ENCODE peak calls at places on chromosomes 4 and X, in nine cellular contexts. One of them, this sample, is unnamed.

GRCh38 chrX:119118780-119119395 is 8.7 kb downstream of the KIAA1210 start:
- DNase-seq in astrocyte of the spinal cord: peak; percentile 33
- DNase-seq in sigmoid colon: no peak
- DNase-seq in AG04449: no peak
- DNase-seq in adrenal gland: peak; percentile 27
- DNase-seq in fibroblast of mammary gland: peak; percentile 60
- DNase-seq in neural progenitor cell: peak; percentile 58
- DNase-seq in HCT116: peak; percentile 27
- DNase-seq in A549: peak; percentile 53
- DNase-seq in this sample: peak; percentile 40

GRCh38 chrX:124863303-124863702 is 456.4 kb upstream of the TEX13C start:
- DNase-seq in astrocyte of the spinal cord: no peak
- DNase-seq in sigmoid colon: no peak
- DNase-seq in AG04449: no peak
- DNase-seq in adrenal gland: no peak
- DNase-seq in fibroblast of mammary gland: no peak
- DNase-seq in neural progenitor cell: peak; percentile 5
- DNase-seq in HCT116: no peak
- DNase-seq in A549: no peak
- DNase-seq in this sample: no peak

GRCh38 chrX:48498374-48498809 is 10.4 kb upstream of the PORCN start:
- DNase-seq in astrocyte of the spinal cord: peak; percentile 68
- DNase-seq in sigmoid colon: no peak
- DNase-seq in AG04449: peak; percentile 12
- DNase-seq in adrenal gland: peak; percentile 68
- DNase-seq in fibroblast of mammary gland: peak; percentile 89
- DNase-seq in neural progenitor cell: no peak
- DNase-seq in HCT116: no peak
- DNase-seq in A549: no peak
- DNase-seq in this sample: peak; percentile 63

GRCh38 chr4:118141240-118141639 is 107.0 kb downstream of the NDST3 start:
- DNase-seq in astrocyte of the spinal cord: no peak
- DNase-seq in sigmoid colon: no peak
- DNase-seq in AG04449: no peak
- DNase-seq in adrenal gland: no peak
- DNase-seq in fibroblast of mammary gland: no peak
- DNase-seq in neural progenitor cell: no peak
- DNase-seq in HCT116: no peak
- DNase-seq in A549: no peak
- DNase-seq in this sample: no peak

GRCh38 chr4:127957105-127957504 is 7.9 kb downstream of the MFSD8 start:
- DNase-seq in astrocyte of the spinal cord: no peak
- DNase-seq in sigmoid colon: no peak
- DNase-seq in AG04449: no peak
- DNase-seq in adrenal gland: no peak
- DNase-seq in fibroblast of mammary gland: no peak
- DNase-seq in neural progenitor cell: no peak
- DNase-seq in HCT116: no peak
- DNase-seq in A549: no peak
- DNase-seq in this sample: no peak

GRCh38 chr4:123786955-123787354 is 390.4 kb downstream of the SPRY1 start:
- DNase-seq in astrocyte of the spinal cord: peak; percentile 70
- DNase-seq in sigmoid colon: peak; percentile 83
- DNase-seq in AG04449: no peak
- DNase-seq in adrenal gland: no peak
- DNase-seq in fibroblast of mammary gland: peak; percentile 57
- DNase-seq in neural progenitor cell: peak; percentile 9
- DNase-seq in HCT116: no peak
- DNase-seq in A549: no peak
- DNase-seq in this sample: peak; percentile 29

GRCh38 chr4:110106946-110107325 is 91.5 kb downstream of the ELOVL6 start:
- DNase-seq in astrocyte of the spinal cord: peak; percentile 73
- DNase-seq in sigmoid colon: no peak
- DNase-seq in AG04449: peak; percentile 59
- DNase-seq in adrenal gland: no peak
- DNase-seq in fibroblast of mammary gland: peak; percentile 82
- DNase-seq in neural progenitor cell: no peak
- DNase-seq in HCT116: no peak
- DNase-seq in A549: peak; percentile 56
- DNase-seq in this sample: peak; percentile 32

GRCh38 chr4:175731506-175731905 is 80.6 kb downstream of the GPM6A start:
- DNase-seq in astrocyte of the spinal cord: no peak
- DNase-seq in sigmoid colon: no peak
- DNase-seq in AG04449: no peak
- DNase-seq in adrenal gland: no peak
- DNase-seq in fibroblast of mammary gland: no peak
- DNase-seq in neural progenitor cell: no peak
- DNase-seq in HCT116: no peak
- DNase-seq in A549: no peak
- DNase-seq in this sample: no peak

GRCh38 chr4:47827339-47828047 is 10.4 kb downstream of the CORIN start:
- DNase-seq in astrocyte of the spinal cord: no peak
- DNase-seq in sigmoid colon: no peak
- DNase-seq in AG04449: no peak
- DNase-seq in adrenal gland: no peak
- DNase-seq in fibroblast of mammary gland: no peak
- DNase-seq in neural progenitor cell: no peak
- DNase-seq in HCT116: no peak
- DNase-seq in A549: no peak
- DNase-seq in this sample: no peak

GRCh38 chr4:182207806-182208483 is 35.3 kb upstream of the TENM3 start:
- DNase-seq in astrocyte of the spinal cord: peak; percentile 93
- DNase-seq in sigmoid colon: no peak
- DNase-seq in AG04449: peak; percentile 75
- DNase-seq in adrenal gland: no peak
- DNase-seq in fibroblast of mammary gland: peak; percentile 97
- DNase-seq in neural progenitor cell: no peak
- DNase-seq in HCT116: no peak
- DNase-seq in A549: peak; percentile 41
- DNase-seq in this sample: peak; percentile 87

GRCh38 chr4:156559346-156559745 is 412.3 kb downstream of the PDGFC start:
- DNase-seq in astrocyte of the spinal cord: no peak
- DNase-seq in sigmoid colon: no peak
- DNase-seq in AG04449: no peak
- DNase-seq in adrenal gland: no peak
- DNase-seq in fibroblast of mammary gland: peak; percentile 43
- DNase-seq in neural progenitor cell: no peak
- DNase-seq in HCT116: no peak
- DNase-seq in A549: no peak
- DNase-seq in this sample: no peak

GRCh38 chr4:186029731-186030421 is 39.1 kb upstream of the TLR3 start:
- DNase-seq in astrocyte of the spinal cord: peak; percentile 69
- DNase-seq in sigmoid colon: peak; percentile 90
- DNase-seq in AG04449: peak; percentile 21
- DNase-seq in adrenal gland: peak; percentile 85
- DNase-seq in fibroblast of mammary gland: peak; percentile 9
- DNase-seq in neural progenitor cell: peak; percentile 90
- DNase-seq in HCT116: no peak
- DNase-seq in A549: no peak
- DNase-seq in this sample: peak; percentile 67

GRCh38 chrX:70025464-70025863 is 24.3 kb downstream of the AWAT2 start:
- DNase-seq in astrocyte of the spinal cord: peak; percentile 14
- DNase-seq in sigmoid colon: no peak
- DNase-seq in AG04449: no peak
- DNase-seq in adrenal gland: no peak
- DNase-seq in fibroblast of mammary gland: peak; percentile 27
- DNase-seq in neural progenitor cell: no peak
- DNase-seq in HCT116: no peak
- DNase-seq in A549: no peak
- DNase-seq in this sample: no peak

GRCh38 chr4:6889736-6890324 is 19.8 kb upstream of the TBC1D14 start:
- DNase-seq in astrocyte of the spinal cord: no peak
- DNase-seq in sigmoid colon: peak; percentile 48
- DNase-seq in AG04449: no peak
- DNase-seq in adrenal gland: no peak
- DNase-seq in fibroblast of mammary gland: no peak
- DNase-seq in neural progenitor cell: no peak
- DNase-seq in HCT116: no peak
- DNase-seq in A549: no peak
- DNase-seq in this sample: no peak
- H3K4me3 ChIP-seq in astrocyte of the spinal cord: no peak overlapping the region
- H3K4me3 ChIP-seq in sigmoid colon: no peak overlapping the region
- H3K4me3 ChIP-seq in AG04449: no peak overlapping the region
- H3K4me3 ChIP-seq in adrenal gland: no peak overlapping the region
- H3K4me3 ChIP-seq in fibroblast of mammary gland: no peak overlapping the region
- H3K4me3 ChIP-seq in neural progenitor cell: no peak overlapping the region
- H3K4me3 ChIP-seq in HCT116: no peak overlapping the region
- H3K4me3 ChIP-seq in A549: no peak overlapping the region
- H3K4me3 ChIP-seq in this sample: no peak overlapping the region

GRCh38 chr4:168633071-168633470 is 136.2 kb downstream of the PALLD start:
- DNase-seq in astrocyte of the spinal cord: peak; percentile 68
- DNase-seq in sigmoid colon: no peak
- DNase-seq in AG04449: no peak
- DNase-seq in adrenal gland: no peak
- DNase-seq in fibroblast of mammary gland: no peak
- DNase-seq in neural progenitor cell: no peak
- DNase-seq in HCT116: no peak
- DNase-seq in A549: no peak
- DNase-seq in this sample: no peak

GRCh38 chr4:168631241-168632151 is 134.6 kb downstream of the PALLD start:
- DNase-seq in astrocyte of the spinal cord: peak; percentile 90
- DNase-seq in sigmoid colon: peak; percentile 86
- DNase-seq in AG04449: no peak
- DNase-seq in adrenal gland: peak; percentile 38
- DNase-seq in fibroblast of mammary gland: peak; percentile 38
- DNase-seq in neural progenitor cell: peak; percentile 94
- DNase-seq in HCT116: no peak
- DNase-seq in A549: peak; percentile 73
- DNase-seq in this sample: peak; percentile 60

GRCh38 chr4:168634276-168634802 is 137.5 kb downstream of the PALLD start:
- DNase-seq in astrocyte of the spinal cord: peak; percentile 99
- DNase-seq in sigmoid colon: no peak
- DNase-seq in AG04449: peak; percentile 98
- DNase-seq in adrenal gland: no peak
- DNase-seq in fibroblast of mammary gland: peak; percentile 83
- DNase-seq in neural progenitor cell: peak; percentile 45
- DNase-seq in HCT116: no peak
- DNase-seq in A549: no peak
- DNase-seq in this sample: peak; percentile 97

GRCh38 chr4:168632246-168632832 is 135.5 kb downstream of the PALLD start:
- DNase-seq in astrocyte of the spinal cord: no peak
- DNase-seq in sigmoid colon: no peak
- DNase-seq in AG04449: no peak
- DNase-seq in adrenal gland: no peak
- DNase-seq in fibroblast of mammary gland: no peak
- DNase-seq in neural progenitor cell: peak; percentile 87
- DNase-seq in HCT116: no peak
- DNase-seq in A549: no peak
- DNase-seq in this sample: no peak

GRCh38 chr4:168633474-168633873 is 136.6 kb downstream of the PALLD start:
- DNase-seq in astrocyte of the spinal cord: no peak
- DNase-seq in sigmoid colon: no peak
- DNase-seq in AG04449: no peak
- DNase-seq in adrenal gland: no peak
- DNase-seq in fibroblast of mammary gland: no peak
- DNase-seq in neural progenitor cell: no peak
- DNase-seq in HCT116: no peak
- DNase-seq in A549: no peak
- DNase-seq in this sample: no peak
- H3K4me3 ChIP-seq in astrocyte of the spinal cord: peak overlapping the region; percentile 85
- H3K4me3 ChIP-seq in sigmoid colon: peak overlapping the region; percentile 55
- H3K4me3 ChIP-seq in AG04449: peak overlapping the region; percentile 65
- H3K4me3 ChIP-seq in adrenal gland: no peak overlapping the region
- H3K4me3 ChIP-seq in fibroblast of mammary gland: no peak overlapping the region
- H3K4me3 ChIP-seq in neural progenitor cell: peak overlapping the region; percentile 77
- H3K4me3 ChIP-seq in HCT116: peak overlapping the region; percentile 65
- H3K4me3 ChIP-seq in A549: peak overlapping the region; percentile 58
- H3K4me3 ChIP-seq in this sample: peak overlapping the region; percentile 80

DNA sequence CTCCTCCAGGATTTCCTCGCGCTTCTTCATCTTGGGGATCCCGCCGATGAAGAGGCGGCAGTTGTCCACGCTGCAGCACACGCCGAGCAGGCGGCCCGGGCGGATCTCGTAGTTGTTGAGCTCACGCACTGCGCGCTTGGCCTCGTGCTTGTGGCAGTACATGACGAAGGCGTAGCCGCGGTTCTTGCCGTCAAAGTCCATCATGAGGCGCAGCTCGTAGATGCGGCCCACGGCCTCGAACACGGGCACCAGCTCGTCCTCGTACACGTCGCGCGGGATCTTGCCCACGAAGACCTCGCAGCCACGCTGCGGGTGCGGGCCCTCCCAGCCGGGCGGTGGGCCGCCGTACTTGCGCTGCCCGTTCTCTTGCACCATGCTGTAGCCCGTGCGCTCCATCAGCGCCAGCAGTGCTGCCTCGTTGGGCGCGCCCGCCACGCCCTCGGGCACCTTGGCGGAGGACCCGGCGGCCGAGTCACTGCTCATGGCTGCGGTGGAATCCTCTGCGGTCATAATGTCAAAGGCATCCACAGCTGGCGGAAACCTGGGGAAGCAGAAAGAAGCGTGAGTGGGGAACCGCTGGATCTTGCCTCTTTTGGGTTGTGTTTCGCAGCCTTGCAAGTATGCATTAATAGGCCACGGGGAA is 103.4 kb downstream of the CHRNA9 start:
- DNase-seq in astrocyte of the spinal cord: no peak
- DNase-seq in sigmoid colon: no peak
- DNase-seq in AG04449: no peak
- DNase-seq in adrenal gland: no peak
- DNase-seq in fibroblast of mammary gland: no peak
- DNase-seq in neural progenitor cell: no peak
- DNase-seq in HCT116: no peak
- DNase-seq in A549: no peak
- DNase-seq in this sample: no peak
- H3K4me3 ChIP-seq in astrocyte of the spinal cord: no peak overlapping the region
- H3K4me3 ChIP-seq in sigmoid colon: no peak overlapping the region
- H3K4me3 ChIP-seq in AG04449: no peak overlapping the region
- H3K4me3 ChIP-seq in adrenal gland: no peak overlapping the region
- H3K4me3 ChIP-seq in fibroblast of mammary gland: no peak overlapping the region
- H3K4me3 ChIP-seq in neural progenitor cell: no peak overlapping the region
- H3K4me3 ChIP-seq in HCT116: no peak overlapping the region
- H3K4me3 ChIP-seq in A549: no peak overlapping the region
- H3K4me3 ChIP-seq in this sample: no peak overlapping the region

GRCh38 chr4:48943387-48943786 is 36.8 kb upstream of the OCIAD2 start:
- DNase-seq in astrocyte of the spinal cord: no peak
- DNase-seq in sigmoid colon: no peak
- DNase-seq in AG04449: no peak
- DNase-seq in adrenal gland: no peak
- DNase-seq in fibroblast of mammary gland: no peak
- DNase-seq in neural progenitor cell: no peak
- DNase-seq in HCT116: peak; percentile 57
- DNase-seq in A549: peak; percentile 53
- DNase-seq in this sample: no peak

GRCh38 chr4:48944659-48945290 is 38.2 kb upstream of the OCIAD2 start:
- DNase-seq in astrocyte of the spinal cord: no peak
- DNase-seq in sigmoid colon: no peak
- DNase-seq in AG04449: no peak
- DNase-seq in adrenal gland: peak; percentile 23
- DNase-seq in fibroblast of mammary gland: no peak
- DNase-seq in neural progenitor cell: peak; percentile 48
- DNase-seq in HCT116: no peak
- DNase-seq in A549: peak; percentile 30
- DNase-seq in this sample: no peak

GRCh38 chr4:48944252-48944651 is 37.7 kb upstream of the OCIAD2 start:
- DNase-seq in astrocyte of the spinal cord: peak; percentile 59
- DNase-seq in sigmoid colon: no peak
- DNase-seq in AG04449: no peak
- DNase-seq in adrenal gland: no peak
- DNase-seq in fibroblast of mammary gland: peak; percentile 65
- DNase-seq in neural progenitor cell: no peak
- DNase-seq in HCT116: peak; percentile 83
- DNase-seq in A549: peak; percentile 41
- DNase-seq in this sample: no peak

GRCh38 chr4:48947731-48948130 is 38.3 kb upstream of the CWH43 start:
- DNase-seq in astrocyte of the spinal cord: no peak
- DNase-seq in sigmoid colon: no peak
- DNase-seq in AG04449: no peak
- DNase-seq in adrenal gland: no peak
- DNase-seq in fibroblast of mammary gland: no peak
- DNase-seq in neural progenitor cell: no peak
- DNase-seq in HCT116: no peak
- DNase-seq in A549: no peak
- DNase-seq in this sample: no peak

GRCh38 chr4:48945981-48946380 is 39.4 kb upstream of the OCIAD2 start:
- DNase-seq in astrocyte of the spinal cord: no peak
- DNase-seq in sigmoid colon: no peak
- DNase-seq in AG04449: no peak
- DNase-seq in adrenal gland: no peak
- DNase-seq in fibroblast of mammary gland: no peak
- DNase-seq in neural progenitor cell: no peak
- DNase-seq in HCT116: no peak
- DNase-seq in A549: no peak
- DNase-seq in this sample: no peak
- H3K4me3 ChIP-seq in astrocyte of the spinal cord: no peak overlapping the region
- H3K4me3 ChIP-seq in sigmoid colon: no peak overlapping the region
- H3K4me3 ChIP-seq in AG04449: no peak overlapping the region
- H3K4me3 ChIP-seq in adrenal gland: no peak overlapping the region
- H3K4me3 ChIP-seq in fibroblast of mammary gland: no peak overlapping the region
- H3K4me3 ChIP-seq in neural progenitor cell: no peak overlapping the region
- H3K4me3 ChIP-seq in HCT116: no peak overlapping the region
- H3K4me3 ChIP-seq in A549: no peak overlapping the region
- H3K4me3 ChIP-seq in this sample: no peak overlapping the region

This sample was measured in brain microvascular endothelial cell.